ENCODE peak calls at places on chromosome 21, in six cellular contexts. Z is HT1080; V is activated CD4-positive, alpha-beta T cell treated with anti-CD3 and anti-CD28 coated beads, Interleukin-2, amount 50 U/mL, for 1 hour; C is T follicular helper cell; O is LHCN-M2; E is tibial nerve. W is an unnamed sample.

GRCh38 chr21:44653656-44654575 is 543 bp downstream of the KRTAP12-4 start:
- DNase-seq in O (no peak), C (peak; percentile 66), E (no peak), Z (no peak), V (peak; percentile 67), W (no peak)

GRCh38 chr21:36699546-36700294 is 805 bp downstream of the SIM2 start:
- DNase-seq in O (no peak), Z (no peak), V (no peak), C (no peak), E (no peak), W (no peak)

GRCh38 chr21:21200103-21200938 is 202.1 kb downstream of the NCAM2 start:
- DNase-seq in V (no peak), Z (peak; percentile 93), O (peak; percentile 99), C (no peak), E (peak; percentile 14), W (peak; percentile 16)

GRCh38 chr21:28856588-28857250 is 136.0 kb downstream of the LTN1 start:
- DNase-seq in C (no peak), O (no peak), Z (no peak), E (no peak), V (no peak), W (no peak)

GRCh38 chr21:38351961-38352521 is 95.2 kb downstream of the KCNJ15 start:
- DNase-seq in E (no peak), C (no peak), O (peak; percentile 97), V (no peak), Z (peak; percentile 86), W (no peak)

GRCh38 chr21:44054710-44055109 is 42.6 kb downstream of the TRAPPC10 start:
- DNase-seq in V (no peak), O (peak; percentile 81), E (no peak), C (no peak), Z (peak; percentile 9), W (no peak)

GRCh38 chr21:46153259-46154154 is 1.9 kb downstream of the FTCD start:
- DNase-seq in C (peak; percentile 20), Z (peak; percentile 15), O (peak; percentile 28), V (peak; percentile 47), E (peak; percentile 14), W (peak; percentile 88)

GRCh38 chr21:41953831-41954653 is at the start of gene C2CD2:
- DNase-seq in O (peak; percentile 67), Z (peak; percentile 58), C (no peak), E (no peak), V (no peak), W (peak; percentile 82)

GRCh38 chr21:35578831-35579470 is 481.4 kb downstream of the SETD4 start:
- DNase-seq in E (no peak), V (no peak), O (peak; percentile 20), C (no peak), Z (no peak), W (no peak)

GRCh38 chr21:45390831-45391742 is 13.9 kb upstream of the COL18A1 start:
- DNase-seq in Z (no peak), E (no peak), V (no peak), O (no peak), C (no peak), W (no peak)

GRCh38 chr21:36186506-36187399 is 30.1 kb downstream of the DOP1B start:
- DNase-seq in O (no peak), E (no peak), V (no peak), Z (no peak), C (no peak), W (no peak)

GRCh38 chr21:26964379-26964778 is 2.5 kb downstream of the ADAMTS5 start:
- DNase-seq in V (no peak), E (peak; percentile 15), O (peak; percentile 89), Z (no peak), C (no peak), W (no peak)

GRCh38 chr21:42154237-42155044 is 64.5 kb upstream of the ABCG1 start:
- DNase-seq in V (no peak), E (no peak), C (no peak), O (no peak), Z (no peak), W (no peak)

GRCh38 chr21:27371688-27372331 is 404.9 kb upstream of the ADAMTS5 start:
- DNase-seq in V (no peak), O (no peak), C (no peak), Z (no peak), E (no peak), W (no peak)

GRCh38 chr21:28066051-28066450 is 926.6 kb downstream of the LTN1 start:
- DNase-seq in Z (peak; percentile 21), O (peak; percentile 24), V (no peak), C (no peak), E (no peak), W (no peak)

GRCh38 chr21:45577806-45578801 is 35.9 kb upstream of the SLC19A1 start:
- DNase-seq in O (no peak), V (no peak), E (no peak), C (no peak), Z (no peak), W (no peak)

W was measured in erythroblast.